ENCODE peak calls at places on chromosomes 6 and 20, in nine cellular contexts. One of them, this sample, is unnamed.
A peak's percentile ranks its signal among the peaks of the same experiment; 100 is the strongest.

GRCh38 chr20:13995841-13996240 is 525 bp downstream of the MACROD2 start:
- DNase-seq in aorta: peak; percentile 82
- DNase-seq in heart left ventricle: peak; percentile 13
- DNase-seq in Peyer's patch: peak; percentile 81
- DNase-seq in sigmoid colon: peak; percentile 71
- DNase-seq in SJSA1: no peak
- DNase-seq in uterus: peak; percentile 27
- DNase-seq in A549: peak; percentile 47
- DNase-seq in mammary epithelial cell: peak; percentile 41
- DNase-seq in this sample: peak; percentile 80

GRCh38 chr6:44775121-44775520 is 387.6 kb downstream of the CDC5L start:
- DNase-seq in aorta: no peak
- DNase-seq in heart left ventricle: no peak
- DNase-seq in Peyer's patch: no peak
- DNase-seq in sigmoid colon: no peak
- DNase-seq in SJSA1: no peak
- DNase-seq in uterus: no peak
- DNase-seq in A549: no peak
- DNase-seq in mammary epithelial cell: no peak
- DNase-seq in this sample: no peak

GRCh38 chr6:2865270-2866182 is 23.9 kb upstream of the SERPINB1 start:
- DNase-seq in aorta: no peak
- DNase-seq in heart left ventricle: no peak
- DNase-seq in Peyer's patch: no peak
- DNase-seq in sigmoid colon: no peak
- DNase-seq in SJSA1: no peak
- DNase-seq in uterus: no peak
- DNase-seq in A549: no peak
- DNase-seq in mammary epithelial cell: no peak
- DNase-seq in this sample: no peak

GRCh38 chr6:34657037-34657306 is 39.6 kb downstream of the ILRUN start:
- DNase-seq in aorta: no peak
- DNase-seq in heart left ventricle: no peak
- DNase-seq in Peyer's patch: no peak
- DNase-seq in sigmoid colon: no peak
- DNase-seq in SJSA1: no peak
- DNase-seq in uterus: no peak
- DNase-seq in A549: no peak
- DNase-seq in mammary epithelial cell: no peak
- DNase-seq in this sample: no peak

GRCh38 chr6:147170269-147170668 is 33.9 kb upstream of the STXBP5 start:
- DNase-seq in aorta: no peak
- DNase-seq in heart left ventricle: no peak
- DNase-seq in Peyer's patch: no peak
- DNase-seq in sigmoid colon: no peak
- DNase-seq in SJSA1: no peak
- DNase-seq in uterus: no peak
- DNase-seq in A549: no peak
- DNase-seq in mammary epithelial cell: peak; percentile 78
- DNase-seq in this sample: no peak

GRCh38 chr6:62775427-62776022 is 435.7 kb upstream of the FKBP1C start:
- DNase-seq in aorta: no peak
- DNase-seq in heart left ventricle: no peak
- DNase-seq in Peyer's patch: no peak
- DNase-seq in sigmoid colon: no peak
- DNase-seq in SJSA1: no peak
- DNase-seq in uterus: no peak
- DNase-seq in A549: peak; percentile 2
- DNase-seq in mammary epithelial cell: peak; percentile 1
- DNase-seq in this sample: no peak

GRCh38 chr6:157380458-157380778 is 572 bp upstream of the ZDHHC14 start:
- DNase-seq in aorta: no peak
- DNase-seq in heart left ventricle: no peak
- DNase-seq in Peyer's patch: no peak
- DNase-seq in sigmoid colon: no peak
- DNase-seq in SJSA1: no peak
- DNase-seq in uterus: no peak
- DNase-seq in A549: no peak
- DNase-seq in mammary epithelial cell: no peak
- DNase-seq in this sample: no peak

GRCh38 chr6:133939778-133940667 is 13.0 kb upstream of the TBPL1 start:
- DNase-seq in aorta: no peak
- DNase-seq in heart left ventricle: no peak
- DNase-seq in Peyer's patch: no peak
- DNase-seq in sigmoid colon: no peak
- DNase-seq in SJSA1: no peak
- DNase-seq in uterus: no peak
- DNase-seq in A549: no peak
- DNase-seq in mammary epithelial cell: no peak
- DNase-seq in this sample: no peak

GRCh38 chr6:130934848-130935585 is 107.8 kb downstream of the SMLR1 start:
- DNase-seq in aorta: no peak
- DNase-seq in heart left ventricle: no peak
- DNase-seq in Peyer's patch: no peak
- DNase-seq in sigmoid colon: no peak
- DNase-seq in SJSA1: no peak
- DNase-seq in uterus: no peak
- DNase-seq in A549: no peak
- DNase-seq in mammary epithelial cell: no peak
- DNase-seq in this sample: no peak

GRCh38 chr6:131784561-131784960 is 23.3 kb upstream of the ENPP1 start:
- DNase-seq in aorta: no peak
- DNase-seq in heart left ventricle: no peak
- DNase-seq in Peyer's patch: no peak
- DNase-seq in sigmoid colon: no peak
- DNase-seq in SJSA1: no peak
- DNase-seq in uterus: no peak
- DNase-seq in A549: no peak
- DNase-seq in mammary epithelial cell: no peak
- DNase-seq in this sample: no peak

GRCh38 chr6:40356242-40356910 is 230.8 kb downstream of the LRFN2 start:
- DNase-seq in aorta: no peak
- DNase-seq in heart left ventricle: no peak
- DNase-seq in Peyer's patch: no peak
- DNase-seq in sigmoid colon: no peak
- DNase-seq in SJSA1: no peak
- DNase-seq in uterus: no peak
- DNase-seq in A549: no peak
- DNase-seq in mammary epithelial cell: peak; percentile 37
- DNase-seq in this sample: no peak

GRCh38 chr6:11043552-11043960 is 549 bp downstream of the ELOVL2 start:
- DNase-seq in aorta: peak; percentile 73
- DNase-seq in heart left ventricle: peak; percentile 13
- DNase-seq in Peyer's patch: no peak
- DNase-seq in sigmoid colon: no peak
- DNase-seq in SJSA1: peak; percentile 34
- DNase-seq in uterus: no peak
- DNase-seq in A549: peak; percentile 16
- DNase-seq in mammary epithelial cell: no peak
- DNase-seq in this sample: no peak

GRCh38 chr6:116633685-116634084 is 17.4 kb downstream of the RSPH4A start:
- DNase-seq in aorta: no peak
- DNase-seq in heart left ventricle: no peak
- DNase-seq in Peyer's patch: no peak
- DNase-seq in sigmoid colon: no peak
- DNase-seq in SJSA1: no peak
- DNase-seq in uterus: no peak
- DNase-seq in A549: peak; percentile 13
- DNase-seq in mammary epithelial cell: peak; percentile 2
- DNase-seq in this sample: no peak

GRCh38 chr6:43733471-43734293 is 36.3 kb upstream of the VEGFA start:
- DNase-seq in aorta: no peak
- DNase-seq in heart left ventricle: no peak
- DNase-seq in Peyer's patch: no peak
- DNase-seq in sigmoid colon: no peak
- DNase-seq in SJSA1: no peak
- DNase-seq in uterus: no peak
- DNase-seq in A549: no peak
- DNase-seq in mammary epithelial cell: peak; percentile 46
- DNase-seq in this sample: peak; percentile 49

GRCh38 chr6:78192057-78192456 is 539.2 kb downstream of the MEI4 start:
- DNase-seq in aorta: no peak
- DNase-seq in heart left ventricle: no peak
- DNase-seq in Peyer's patch: no peak
- DNase-seq in sigmoid colon: no peak
- DNase-seq in SJSA1: no peak
- DNase-seq in uterus: no peak
- DNase-seq in A549: no peak
- DNase-seq in mammary epithelial cell: no peak
- DNase-seq in this sample: no peak

GRCh38 chr6:84804720-84805119 is 40.3 kb upstream of the TBX18 start:
- DNase-seq in aorta: no peak
- DNase-seq in heart left ventricle: no peak
- DNase-seq in Peyer's patch: no peak
- DNase-seq in sigmoid colon: no peak
- DNase-seq in SJSA1: peak; percentile 30
- DNase-seq in uterus: no peak
- DNase-seq in A549: no peak
- DNase-seq in mammary epithelial cell: peak; percentile 76
- DNase-seq in this sample: no peak

DNA sequence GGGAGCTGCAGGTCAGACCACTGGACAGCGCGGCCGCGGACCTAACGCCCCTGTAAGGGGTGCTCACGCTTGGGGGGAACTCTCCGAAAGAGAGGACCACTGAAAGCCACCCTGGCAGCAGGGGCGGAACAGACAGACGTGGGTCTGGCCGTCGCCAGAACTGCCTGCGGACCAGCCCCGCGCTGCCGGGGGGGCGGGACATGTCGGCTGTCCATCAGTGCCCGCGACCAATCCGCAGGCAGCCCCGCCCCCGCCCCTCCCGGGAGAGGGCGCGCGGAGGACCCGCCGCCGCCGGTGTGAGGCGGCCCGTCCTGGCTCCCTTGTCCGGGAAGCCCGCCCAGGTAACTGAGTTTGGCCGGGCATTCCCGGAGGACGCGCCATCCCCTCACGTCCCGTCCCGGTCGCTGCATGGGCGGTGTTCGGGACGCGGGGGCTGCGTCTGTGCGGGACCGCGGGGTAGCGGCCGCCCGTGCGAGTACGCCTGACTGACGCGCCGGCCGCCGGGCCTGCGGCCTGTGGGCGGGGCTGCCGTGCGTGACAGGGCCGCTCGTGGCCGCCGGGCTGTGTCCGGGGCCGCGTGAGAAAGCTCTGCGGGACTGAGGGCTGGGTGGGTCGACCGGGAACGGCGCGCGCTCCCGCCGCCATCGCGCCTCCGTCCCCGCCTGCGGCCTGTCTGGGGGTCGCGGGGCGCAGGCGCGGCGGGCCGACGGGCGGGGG is 490 bp upstream of the PLCG1 start:
- DNase-seq in aorta: peak; percentile 95
- DNase-seq in heart left ventricle: peak; percentile 93
- DNase-seq in Peyer's patch: peak; percentile 95
- DNase-seq in sigmoid colon: peak; percentile 95
- DNase-seq in SJSA1: peak; percentile 96
- DNase-seq in uterus: peak; percentile 90
- DNase-seq in A549: peak; percentile 91
- DNase-seq in mammary epithelial cell: peak; percentile 86
- DNase-seq in this sample: peak; percentile 94
- H3K4me1 ChIP-seq in aorta: no peaks in the 10 kb centered on the region
- H3K4me1 ChIP-seq in heart left ventricle: peaks cover 44% of the 10 kb centered on the region
- H3K4me1 ChIP-seq in Peyer's patch: peaks cover 4% of the 10 kb centered on the region
- H3K4me1 ChIP-seq in sigmoid colon: peaks cover 45% of the 10 kb centered on the region
- H3K4me1 ChIP-seq in SJSA1: peaks cover 32% of the 10 kb centered on the region
- H3K4me1 ChIP-seq in uterus: peaks cover 8% of the 10 kb centered on the region
- H3K4me1 ChIP-seq in A549: peaks cover 7% of the 10 kb centered on the region
- H3K4me1 ChIP-seq in mammary epithelial cell: peaks cover 56% of the 10 kb centered on the region
- H3K4me1 ChIP-seq in this sample: peaks cover 39% of the 10 kb centered on the region

DNA sequence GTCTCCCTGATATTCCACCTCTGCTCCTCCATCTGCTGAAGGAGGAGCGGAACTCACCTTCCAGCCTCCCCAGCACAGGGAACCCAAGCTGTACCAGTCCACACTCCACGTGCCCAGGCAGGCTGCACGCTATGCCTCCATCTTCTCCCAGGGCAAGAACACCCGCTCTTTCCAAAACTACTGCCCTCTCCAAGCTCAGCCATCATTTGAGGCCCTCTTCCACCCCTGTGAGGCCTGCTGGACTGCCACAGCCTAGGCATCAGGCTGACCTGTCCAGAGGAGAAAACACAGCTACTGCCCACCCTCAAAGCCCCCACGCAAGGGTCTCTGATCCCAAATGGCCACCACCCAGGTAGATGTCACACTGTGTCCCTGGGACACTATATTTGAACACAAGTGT is 99.9 kb downstream of the PRND start:
- DNase-seq in aorta: no peak
- DNase-seq in heart left ventricle: no peak
- DNase-seq in Peyer's patch: no peak
- DNase-seq in sigmoid colon: peak; percentile 41
- DNase-seq in SJSA1: no peak
- DNase-seq in uterus: no peak
- DNase-seq in A549: no peak
- DNase-seq in mammary epithelial cell: no peak
- DNase-seq in this sample: no peak
- H3K4me1 ChIP-seq in aorta: no peaks in the 10 kb centered on the region
- H3K4me1 ChIP-seq in heart left ventricle: peaks cover 9% of the 10 kb centered on the region
- H3K4me1 ChIP-seq in Peyer's patch: peaks cover 16% of the 10 kb centered on the region
- H3K4me1 ChIP-seq in sigmoid colon: peaks cover 41% of the 10 kb centered on the region
- H3K4me1 ChIP-seq in SJSA1: peaks cover 26% of the 10 kb centered on the region
- H3K4me1 ChIP-seq in uterus: peaks cover 16% of the 10 kb centered on the region
- H3K4me1 ChIP-seq in A549: peaks cover 52% of the 10 kb centered on the region
- H3K4me1 ChIP-seq in mammary epithelial cell: peaks cover 11% of the 10 kb centered on the region
- H3K4me1 ChIP-seq in this sample: peaks cover 30% of the 10 kb centered on the region

GRCh38 chr6:57006101-57006500 is 40.4 kb upstream of the KIAA1586 start:
- DNase-seq in aorta: no peak
- DNase-seq in heart left ventricle: no peak
- DNase-seq in Peyer's patch: no peak
- DNase-seq in sigmoid colon: no peak
- DNase-seq in SJSA1: no peak
- DNase-seq in uterus: no peak
- DNase-seq in A549: no peak
- DNase-seq in mammary epithelial cell: no peak
- DNase-seq in this sample: no peak
- H3K4me1 ChIP-seq in aorta: no peaks in the 10 kb centered on the region
- H3K4me1 ChIP-seq in heart left ventricle: no peaks in the 10 kb centered on the region
- H3K4me1 ChIP-seq in Peyer's patch: no peaks in the 10 kb centered on the region
- H3K4me1 ChIP-seq in sigmoid colon: no peaks in the 10 kb centered on the region
- H3K4me1 ChIP-seq in SJSA1: no peaks in the 10 kb centered on the region
- H3K4me1 ChIP-seq in uterus: no peaks in the 10 kb centered on the region
- H3K4me1 ChIP-seq in A549: no peaks in the 10 kb centered on the region
- H3K4me1 ChIP-seq in mammary epithelial cell: no peaks in the 10 kb centered on the region
- H3K4me1 ChIP-seq in this sample: no peaks in the 10 kb centered on the region

DNA sequence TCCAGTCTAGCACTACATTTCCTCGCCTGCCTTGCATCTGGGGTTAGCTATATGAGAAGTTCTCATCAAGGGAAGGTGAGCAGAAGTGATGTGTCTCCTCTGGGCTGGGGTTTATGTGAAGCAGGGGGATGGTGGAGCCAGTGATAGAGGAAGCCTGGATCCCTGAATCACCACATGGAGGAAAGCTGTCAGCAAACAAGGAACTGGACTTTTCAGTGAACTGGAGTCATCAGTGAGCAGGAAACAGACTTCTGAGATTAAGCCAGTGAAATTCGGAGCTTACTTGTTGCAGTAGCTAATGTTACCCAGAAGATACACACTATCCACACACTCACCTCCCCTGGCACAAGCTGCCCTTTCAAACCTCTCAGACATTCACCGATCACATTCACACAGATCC is 13.4 kb upstream of the TOX2 start:
- DNase-seq in aorta: no peak
- DNase-seq in heart left ventricle: no peak
- DNase-seq in Peyer's patch: no peak
- DNase-seq in sigmoid colon: no peak
- DNase-seq in SJSA1: no peak
- DNase-seq in uterus: no peak
- DNase-seq in A549: no peak
- DNase-seq in mammary epithelial cell: peak; percentile 19
- DNase-seq in this sample: no peak
- H3K4me1 ChIP-seq in aorta: no peaks in the 10 kb centered on the region
- H3K4me1 ChIP-seq in heart left ventricle: no peaks in the 10 kb centered on the region
- H3K4me1 ChIP-seq in Peyer's patch: no peaks in the 10 kb centered on the region
- H3K4me1 ChIP-seq in sigmoid colon: peaks cover 3% of the 10 kb centered on the region
- H3K4me1 ChIP-seq in SJSA1: peaks cover 13% of the 10 kb centered on the region
- H3K4me1 ChIP-seq in uterus: no peaks in the 10 kb centered on the region
- H3K4me1 ChIP-seq in A549: peaks cover 9% of the 10 kb centered on the region
- H3K4me1 ChIP-seq in mammary epithelial cell: no peaks in the 10 kb centered on the region
- H3K4me1 ChIP-seq in this sample: no peaks in the 10 kb centered on the region

This sample was measured in upper lobe of right lung.